ENCODE peak calls at places on chromosomes 16 and 17, in ten cellular contexts. Y, K, H, Z, A, R, V, S, O and I are unnamed samples.

GRCh38 chr17:43683928-43684653 is 22.4 kb upstream of the MEOX1 start:
- DNase-seq in Y (no peak), K (no peak), H (no peak), Z (no peak), A (no peak), R (no peak), V (no peak), S (no peak), O (no peak), I (no peak)

GRCh38 chr17:47604268-47604927 is 45.3 kb upstream of the KPNB1 start:
- DNase-seq in Y (no peak), K (peak; percentile 30), H (no peak), Z (no peak), A (no peak), R (no peak), V (no peak), S (peak; percentile 75), O (no peak), I (no peak)

GRCh38 chr17:49146620-49147306 is 14.2 kb downstream of the B4GALNT2 start:
- DNase-seq in Y (no peak), K (peak; percentile 90), H (no peak), Z (no peak), A (no peak), R (peak; percentile 100), V (peak; percentile 97), S (peak; percentile 91), O (no peak), I (peak; percentile 97)

GRCh38 chr16:77408607-77409006 is 26.2 kb downstream of the ADAMTS18 start:
- DNase-seq in Y (no peak), K (no peak), H (no peak), Z (no peak), A (no peak), R (no peak), V (no peak), S (no peak), O (no peak), I (no peak)

GRCh38 chr17:39826334-39826733 is 37.8 kb downstream of the IKZF3 start:
- DNase-seq in Y (no peak), K (no peak), H (no peak), Z (no peak), A (no peak), R (no peak), V (no peak), S (no peak), O (no peak), I (no peak)

GRCh38 chr17:62075308-62075815 is 10.3 kb upstream of the MED13 start:
- DNase-seq in Y (no peak), K (no peak), H (no peak), Z (no peak), A (peak; percentile 33), R (no peak), V (no peak), S (no peak), O (no peak), I (no peak)

GRCh38 chr17:16917995-16918394 is 53.9 kb downstream of the TNFRSF13B start:
- DNase-seq in Y (no peak), K (no peak), H (peak; percentile 82), Z (no peak), A (peak; percentile 17), R (no peak), V (no peak), S (no peak), O (no peak), I (no peak)

GRCh38 chr16:63806794-63807506 is 1314.9 kb downstream of the CDH11 start:
- DNase-seq in Y (no peak), K (no peak), H (no peak), Z (no peak), A (no peak), R (no peak), V (no peak), S (no peak), O (no peak), I (no peak)

GRCh38 chr17:21001111-21001812 is 41.5 kb downstream of the USP22 start:
- DNase-seq in Y (no peak), K (no peak), H (peak; percentile 46), Z (no peak), A (peak; percentile 24), R (no peak), V (no peak), S (no peak), O (no peak), I (no peak)